ENCODE peak calls at places on chromosomes 1 and 21, in ten cellular contexts. X is occipital lobe; R is fibroblast of gingiva; B is neural progenitor cell; A is CD14-positive monocyte; H is neuronal stem cell; K is stimulated activated CD4-positive, alpha-beta T cell treated with anti-CD3 and anti-CD28 coated beads, Interleukin-15, amount 100 ng/mL, for 24 hours; F is endodermal cell; T is SHP77 treated with DMSO at 0.1 percent for 48 hours; G is stimulated activated CD8-positive, alpha-beta memory T cell treated with anti-CD3 and anti-CD28 coated beads, Interleukin-7, amount 100 ng/mL, for 4 hours. E is an unnamed sample.

GRCh38 chr21:42618713-42619112 is 34.7 kb upstream of the PDE9A start:
- DNase-seq in X (no peak), R (no peak), B (no peak), A (no peak), H (no peak), K (no peak), F (peak), T (no peak), G (no peak), E (no peak)

GRCh38 chr1:156705321-156705917 is at the start of gene CRABP2:
- DNase-seq in X (no peak), R (peak), B (peak), A (no peak), H (peak), K (peak), F (no peak), T (no peak), G (no peak), E (no peak)

GRCh38 chr1:27044613-27045091 is 32.0 kb upstream of the TENT5B start:
- DNase-seq in X (peak), R (peak), B (peak), A (peak), H (peak), K (peak), F (peak), T (no peak), G (peak), E (peak)

GRCh38 chr1:84724128-84724860 is 34.0 kb upstream of the SSX2IP start:
- DNase-seq in X (no peak), R (no peak), B (peak), A (no peak), H (no peak), K (peak), F (peak), T (no peak), G (peak), E (no peak)

GRCh38 chr1:30613188-30613587 is 110.2 kb downstream of the MATN1 start:
- DNase-seq in X (no peak), R (no peak), B (no peak), A (no peak), H (no peak), K (no peak), F (no peak), T (no peak), G (no peak), E (no peak)

GRCh38 chr1:214447557-214447871 is 103.9 kb downstream of the PTPN14 start:
- DNase-seq in X (no peak), R (peak), B (no peak), A (no peak), H (no peak), K (no peak), F (no peak), T (no peak), G (no peak), E (no peak)

GRCh38 chr1:92995420-92996130 is 34.3 kb upstream of the DIPK1A start:
- DNase-seq in X (no peak), R (no peak), B (no peak), A (no peak), H (no peak), K (no peak), F (no peak), T (no peak), G (no peak), E (no peak)

GRCh38 chr1:212488436-212489283 is 55.9 kb downstream of the NENF start:
- DNase-seq in X (no peak), R (peak), B (peak), A (peak), H (no peak), K (peak), F (peak), T (peak), G (no peak), E (no peak)

GRCh38 chr1:243525085-243525487 is 269.2 kb downstream of the SDCCAG8 start:
- DNase-seq in X (no peak), R (peak), B (no peak), A (no peak), H (no peak), K (no peak), F (no peak), T (no peak), G (no peak), E (no peak)

GRCh38 chr1:63799324-63799723 is 25.5 kb downstream of the ROR1 start:
- DNase-seq in X (no peak), R (peak), B (no peak), A (no peak), H (no peak), K (no peak), F (no peak), T (no peak), G (no peak), E (no peak)

GRCh38 chr1:181499825-181500224 is 16.5 kb downstream of the CACNA1E start:
- DNase-seq in X (no peak), R (no peak), B (no peak), A (no peak), H (no peak), K (no peak), F (peak), T (no peak), G (no peak), E (no peak)

GRCh38 chr1:54488065-54488750 is 59.8 kb upstream of the ACOT11 start:
- DNase-seq in X (peak), R (peak), B (peak), A (peak), H (peak), K (peak), F (peak), T (peak), G (peak), E (peak)

GRCh38 chr21:35933466-35933865 is 126.9 kb downstream of the SETD4 start:
- DNase-seq in X (no peak), R (peak), B (peak), A (peak), H (no peak), K (no peak), F (peak), T (no peak), G (no peak), E (no peak)

GRCh38 chr1:6080469-6080868 is 34.8 kb downstream of the KCNAB2 start:
- DNase-seq in X (peak), R (no peak), B (no peak), A (no peak), H (no peak), K (no peak), F (peak), T (no peak), G (no peak), E (no peak)

GRCh38 chr1:211885746-211886522 is 55.4 kb upstream of the LPGAT1 start:
- DNase-seq in X (no peak), R (peak), B (no peak), A (no peak), H (no peak), K (no peak), F (no peak), T (no peak), G (no peak), E (no peak)

GRCh38 chr21:31331231-31331630 is 12.8 kb downstream of the TIAM1 start:
- DNase-seq in X (no peak), R (no peak), B (no peak), A (no peak), H (no peak), K (no peak), F (no peak), T (no peak), G (no peak), E (no peak)

E was measured in GM12892.